ENCODE peak calls at places on chromosome 20, in four cellular contexts. One of them, this sample, is unnamed.

GRCh38 chr20:47097691-47098622 is 203.3 kb downstream of the EYA2 start:
- DNase-seq in GM12865: no peak
- DNase-seq in tibial artery: no peak
- DNase-seq in lower leg skin: peak; percentile 53
- DNase-seq in this sample: no peak

GRCh38 chr20:561437-562231 is 18.0 kb upstream of the CSNK2A1 start:
- DNase-seq in GM12865: peak; percentile 73
- DNase-seq in tibial artery: peak; percentile 74
- DNase-seq in lower leg skin: peak; percentile 88
- DNase-seq in this sample: peak; percentile 46

GRCh38 chr20:46695888-46696287 is 6.6 kb upstream of the TP53RK start:
- DNase-seq in GM12865: no peak
- DNase-seq in tibial artery: no peak
- DNase-seq in lower leg skin: no peak
- DNase-seq in this sample: no peak

GRCh38 chr20:21099653-21100589 is 6.2 kb downstream of the LINC00237 start:
- DNase-seq in GM12865: peak; percentile 55
- DNase-seq in tibial artery: no peak
- DNase-seq in lower leg skin: peak; percentile 90
- DNase-seq in this sample: peak; percentile 45

GRCh38 chr20:13784271-13784892 is 337 bp downstream of the ESF1 start:
- DNase-seq in GM12865: no peak
- DNase-seq in tibial artery: no peak
- DNase-seq in lower leg skin: no peak
- DNase-seq in this sample: no peak

GRCh38 chr20:4740774-4741431 is 19.2 kb downstream of the PRND start:
- DNase-seq in GM12865: peak; percentile 63
- DNase-seq in tibial artery: no peak
- DNase-seq in lower leg skin: no peak
- DNase-seq in this sample: no peak

GRCh38 chr20:20229595-20229994 is 138.3 kb upstream of the INSM1 start:
- DNase-seq in GM12865: peak; percentile 16
- DNase-seq in tibial artery: no peak
- DNase-seq in lower leg skin: no peak
- DNase-seq in this sample: no peak

GRCh38 chr20:3172933-3173581 is at the start of gene LZTS3:
- DNase-seq in GM12865: peak; percentile 63
- DNase-seq in tibial artery: peak; percentile 86
- DNase-seq in lower leg skin: peak; percentile 95
- DNase-seq in this sample: peak; percentile 65

GRCh38 chr20:36128463-36129176 is 25.9 kb upstream of the EPB41L1 start:
- DNase-seq in GM12865: no peak
- DNase-seq in tibial artery: no peak
- DNase-seq in lower leg skin: no peak
- DNase-seq in this sample: no peak

GRCh38 chr20:43458422-43458924 is 777 bp downstream of the SRSF6 start:
- DNase-seq in GM12865: no peak
- DNase-seq in tibial artery: no peak
- DNase-seq in lower leg skin: peak; percentile 88
- DNase-seq in this sample: peak; percentile 32

GRCh38 chr20:25269057-25269832 is 21.4 kb downstream of the PYGB start:
- DNase-seq in GM12865: no peak
- DNase-seq in tibial artery: peak; percentile 44
- DNase-seq in lower leg skin: peak; percentile 84
- DNase-seq in this sample: no peak

GRCh38 chr20:14478126-14478525 is 140.7 kb upstream of the FLRT3 start:
- DNase-seq in GM12865: no peak
- DNase-seq in tibial artery: no peak
- DNase-seq in lower leg skin: no peak
- DNase-seq in this sample: no peak

GRCh38 chr20:51591871-51592270 is 49.4 kb upstream of the NFATC2 start:
- DNase-seq in GM12865: no peak
- DNase-seq in tibial artery: no peak
- DNase-seq in lower leg skin: no peak
- DNase-seq in this sample: no peak

GRCh38 chr20:62368629-62369507 is 1.8 kb upstream of the LAMA5 start:
- DNase-seq in GM12865: no peak
- DNase-seq in tibial artery: peak; percentile 85
- DNase-seq in lower leg skin: no peak
- DNase-seq in this sample: peak; percentile 72

GRCh38 chr20:37523012-37523391 is 2.0 kb downstream of the NNAT start:
- DNase-seq in GM12865: no peak
- DNase-seq in tibial artery: no peak
- DNase-seq in lower leg skin: no peak
- DNase-seq in this sample: no peak

GRCh38 chr20:17536944-17537444 is 5.8 kb upstream of the BFSP1 start:
- DNase-seq in GM12865: peak; percentile 81
- DNase-seq in tibial artery: peak; percentile 87
- DNase-seq in lower leg skin: peak; percentile 88
- DNase-seq in this sample: peak; percentile 78
- TF ChIP-seq CTCF in GM12865: peak; percentile 80
- TF ChIP-seq CTCF in tibial artery: peak; percentile 94
- TF ChIP-seq CTCF in lower leg skin: no peak
- TF ChIP-seq CTCF in this sample: peak; percentile 97

DNA sequence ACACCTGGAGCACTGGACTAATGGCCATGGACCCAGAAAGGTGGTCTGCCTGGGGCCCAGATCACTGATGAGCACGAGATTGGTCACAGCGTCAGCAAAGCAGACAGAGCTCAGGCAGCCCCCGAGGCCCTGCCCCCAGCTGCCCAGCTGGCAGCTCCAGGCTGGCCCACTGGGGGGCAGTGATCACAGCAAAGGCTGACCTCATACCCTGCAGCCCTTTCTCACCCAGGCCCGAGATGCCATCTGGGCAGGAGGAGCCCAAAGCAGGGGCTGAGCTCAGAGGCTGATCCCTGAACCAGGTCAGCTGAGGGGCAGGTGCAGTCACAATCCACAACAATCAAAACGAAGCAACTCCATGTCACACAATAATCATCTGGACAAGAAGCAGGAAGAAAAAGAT is 4.1 kb downstream of the MAP1LC3A start:
- DNase-seq in GM12865: peak; percentile 34
- DNase-seq in tibial artery: no peak
- DNase-seq in lower leg skin: no peak
- DNase-seq in this sample: no peak
- TF ChIP-seq CTCF in GM12865: peak; percentile 46
- TF ChIP-seq CTCF in tibial artery: peak; percentile 25
- TF ChIP-seq CTCF in lower leg skin: no peak
- TF ChIP-seq CTCF in this sample: no peak

GRCh38 chr20:40977218-40977617 is 51.4 kb upstream of the TOP1 start:
- DNase-seq in GM12865: no peak
- DNase-seq in tibial artery: no peak
- DNase-seq in lower leg skin: no peak
- DNase-seq in this sample: no peak
- TF ChIP-seq CTCF in GM12865: no peak
- TF ChIP-seq CTCF in tibial artery: no peak
- TF ChIP-seq CTCF in lower leg skin: no peak
- TF ChIP-seq CTCF in this sample: no peak

GRCh38 chr20:53291548-53291947 is 302.1 kb downstream of the ZNF217 start:
- DNase-seq in GM12865: peak; percentile 16
- DNase-seq in tibial artery: no peak
- DNase-seq in lower leg skin: no peak
- DNase-seq in this sample: no peak
- TF ChIP-seq CTCF in GM12865: peak; percentile 45
- TF ChIP-seq CTCF in tibial artery: no peak
- TF ChIP-seq CTCF in lower leg skin: no peak
- TF ChIP-seq CTCF in this sample: no peak

GRCh38 chr20:49906615-49907154 is 8.6 kb downstream of the SPATA2 start:
- DNase-seq in GM12865: no peak
- DNase-seq in tibial artery: peak; percentile 7
- DNase-seq in lower leg skin: peak; percentile 78
- DNase-seq in this sample: no peak

GRCh38 chr20:49907405-49908257 is 7.7 kb downstream of the SPATA2 start:
- DNase-seq in GM12865: no peak
- DNase-seq in tibial artery: peak; percentile 34
- DNase-seq in lower leg skin: peak; percentile 78
- DNase-seq in this sample: no peak

GRCh38 chr20:49910340-49910706 is 5.0 kb downstream of the SPATA2 start:
- DNase-seq in GM12865: no peak
- DNase-seq in tibial artery: peak; percentile 32
- DNase-seq in lower leg skin: no peak
- DNase-seq in this sample: no peak

GRCh38 chr20:49908258-49908565 is 7.1 kb downstream of the SPATA2 start:
- DNase-seq in GM12865: no peak
- DNase-seq in tibial artery: peak; percentile 23
- DNase-seq in lower leg skin: peak; percentile 85
- DNase-seq in this sample: no peak

DNA sequence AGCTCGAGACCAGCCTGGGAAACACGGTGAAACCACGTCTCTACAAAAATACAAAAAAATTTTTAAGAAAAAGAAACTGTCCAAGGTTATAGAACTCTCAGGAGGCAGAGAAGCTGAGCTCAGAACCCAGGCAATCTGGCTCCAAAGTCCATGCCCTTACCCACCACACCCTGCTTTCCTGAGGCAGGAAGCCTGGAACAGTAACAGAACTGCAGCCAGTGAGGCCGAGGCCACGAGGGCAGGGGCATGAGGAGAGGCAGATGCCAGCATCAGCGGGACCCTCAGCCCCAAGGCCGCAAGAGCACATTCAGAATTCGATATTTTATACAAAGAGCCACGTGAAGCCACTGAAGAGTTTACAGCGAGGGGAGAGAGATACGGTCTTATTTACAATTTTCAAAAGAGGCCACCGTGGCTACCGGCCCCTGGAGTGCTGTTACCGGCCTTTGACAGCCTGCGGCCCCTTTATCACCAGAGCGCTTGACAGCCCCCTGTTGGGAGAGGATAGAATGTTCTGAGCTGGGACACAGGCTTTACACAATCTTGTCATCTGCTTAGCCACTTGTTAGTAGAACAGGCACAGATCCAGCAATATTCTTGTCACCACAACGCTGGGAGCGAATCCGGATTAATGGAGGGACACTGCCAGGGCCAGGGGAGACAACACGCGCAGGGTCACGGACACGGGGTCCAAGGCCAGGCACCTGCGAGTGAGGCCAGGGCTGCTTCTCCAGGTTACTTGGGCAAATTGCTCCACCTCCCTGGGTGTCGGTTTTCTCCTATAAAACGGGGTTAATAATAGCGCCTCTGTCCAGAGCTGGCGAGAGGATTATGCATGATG is 5.6 kb downstream of the SPATA2 start:
- DNase-seq in GM12865: no peak
- DNase-seq in tibial artery: peak; percentile 56
- DNase-seq in lower leg skin: no peak
- DNase-seq in this sample: no peak
- TF ChIP-seq CTCF in GM12865: no peak
- TF ChIP-seq CTCF in tibial artery: no peak
- TF ChIP-seq CTCF in lower leg skin: no peak
- TF ChIP-seq CTCF in this sample: no peak

GRCh38 chr20:44475372-44475693 is 341 bp upstream of the TTPAL start:
- DNase-seq in GM12865: no peak
- DNase-seq in tibial artery: no peak
- DNase-seq in lower leg skin: no peak
- DNase-seq in this sample: no peak

GRCh38 chr20:44478188-44478587 is 2.5 kb downstream of the TTPAL start:
- DNase-seq in GM12865: no peak
- DNase-seq in tibial artery: no peak
- DNase-seq in lower leg skin: peak; percentile 82
- DNase-seq in this sample: no peak

GRCh38 chr20:44477151-44477550 is 1.5 kb downstream of the TTPAL start:
- DNase-seq in GM12865: no peak
- DNase-seq in tibial artery: no peak
- DNase-seq in lower leg skin: no peak
- DNase-seq in this sample: no peak

GRCh38 chr20:44479643-44480042 is 4.0 kb downstream of the TTPAL start:
- DNase-seq in GM12865: peak; percentile 54
- DNase-seq in tibial artery: no peak
- DNase-seq in lower leg skin: no peak
- DNase-seq in this sample: no peak

DNA sequence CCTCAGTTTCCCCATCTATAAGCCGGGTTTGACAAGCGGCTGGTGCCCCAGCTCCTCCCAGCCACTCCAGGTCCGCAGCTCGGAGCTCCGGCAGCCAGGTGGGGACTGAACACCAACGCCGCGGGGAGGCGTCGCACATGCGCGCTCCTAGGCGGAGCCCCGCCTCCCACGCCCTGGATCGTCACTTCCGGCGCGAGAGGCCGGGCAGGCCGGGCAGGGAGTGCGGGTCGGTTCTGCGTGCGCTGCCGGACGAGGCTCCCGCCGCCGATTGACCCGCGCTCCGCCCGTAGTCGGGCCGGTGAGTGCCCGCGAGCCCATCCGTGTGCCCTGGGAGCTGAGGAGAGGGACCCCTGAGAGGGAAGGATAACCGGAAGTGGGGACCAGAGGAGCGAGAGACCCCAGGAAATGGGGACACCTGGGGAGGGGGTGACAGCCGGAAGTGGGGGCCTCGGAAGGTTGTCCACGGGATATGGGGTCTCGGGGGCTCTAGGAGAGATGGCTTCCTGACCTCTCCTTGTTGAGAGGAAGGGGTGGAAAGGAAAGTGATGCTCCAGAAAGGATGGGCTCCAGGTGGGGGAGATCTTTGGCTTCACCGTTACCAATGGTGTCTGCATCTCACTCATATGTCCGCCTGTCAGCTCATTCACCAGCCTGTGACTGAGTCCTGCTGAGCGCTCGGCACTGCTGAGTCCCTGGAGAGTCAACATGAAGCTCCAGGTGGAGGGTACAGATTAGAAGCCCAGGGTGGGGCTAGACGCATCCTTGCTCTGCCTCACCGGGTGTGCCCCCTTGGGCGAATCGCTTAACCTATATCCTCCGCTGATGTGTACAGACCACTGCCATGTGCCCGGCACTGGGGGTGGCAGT is at the start of gene TTPAL:
- DNase-seq in GM12865: peak; percentile 94
- DNase-seq in tibial artery: peak; percentile 93
- DNase-seq in lower leg skin: peak; percentile 97
- DNase-seq in this sample: peak; percentile 90
- TF ChIP-seq CTCF in GM12865: peak; percentile 14
- TF ChIP-seq CTCF in tibial artery: peak; percentile 34
- TF ChIP-seq CTCF in lower leg skin: no peak
- TF ChIP-seq CTCF in this sample: peak; percentile 17